ENCODE peak calls at places on chromosomes 12 and 14, in nine cellular contexts. B, M, D, X, Q, C, I, Z and T are unnamed samples.

GRCh38 chr12:8687846-8688601 is 9.8 kb upstream of the RIMKLB start:
- DNase-seq in D (peak), Q (peak), X (no peak), I (peak), M (no peak), B (peak), Z (peak), C (no peak), T (peak)

GRCh38 chr14:38127356-38127755 is 80.3 kb upstream of the SSTR1 start:
- DNase-seq in Z (no peak), X (no peak), B (no peak), C (no peak), Q (no peak), M (no peak), I (no peak), D (no peak), T (no peak)

GRCh38 chr12:27333311-27334009 is 824 bp downstream of the BMAL2 start:
- DNase-seq in Q (no peak), C (peak), Z (peak), B (peak), D (peak), I (peak), M (peak), X (peak), T (peak)

GRCh38 chr14:94569381-94570001 is 8.2 kb downstream of the SERPINA4 start:
- DNase-seq in M (no peak), Z (no peak), B (no peak), I (no peak), C (no peak), D (no peak), Q (no peak), X (no peak), T (no peak)

GRCh38 chr14:99230271-99231141 is 41.5 kb downstream of the BCL11B start:
- DNase-seq in C (peak), B (peak), I (peak), D (no peak), M (no peak), Z (no peak), X (peak), Q (no peak), T (no peak)

GRCh38 chr14:89848165-89848564 is 106.4 kb downstream of the EFCAB11 start:
- DNase-seq in C (no peak), Z (no peak), X (no peak), M (no peak), Q (no peak), B (no peak), I (peak), D (peak), T (peak)

GRCh38 chr12:41795066-41795465 is 349.6 kb downstream of the GXYLT1 start:
- DNase-seq in Z (no peak), D (peak), B (no peak), C (no peak), Q (no peak), I (no peak), X (no peak), M (no peak), T (no peak)

GRCh38 chr12:108367436-108367835 is 28.3 kb upstream of the CMKLR1 start:
- DNase-seq in B (peak), I (peak), Q (no peak), M (no peak), D (peak), Z (no peak), C (no peak), X (no peak), T (peak)

GRCh38 chr12:53005215-53005985 is 856 bp upstream of the EIF4B start:
- DNase-seq in Z (no peak), D (peak), I (no peak), B (no peak), M (peak), X (peak), Q (no peak), C (no peak), T (peak)

GRCh38 chr12:52202361-52203078 is 10.7 kb upstream of the KRT80 start:
- DNase-seq in B (no peak), Z (no peak), D (peak), X (no peak), C (no peak), M (no peak), Q (no peak), I (no peak), T (no peak)

GRCh38 chr12:117188961-117189724 is 1.1 kb downstream of the FBXO21 start:
- DNase-seq in C (no peak), X (no peak), I (peak), D (peak), B (peak), M (no peak), Q (no peak), Z (no peak), T (peak)

GRCh38 chr12:2959194-2959507 is at the start of gene TEAD4:
- DNase-seq in Z (peak), B (peak), Q (no peak), C (no peak), I (peak), M (peak), X (no peak), D (peak), T (peak)

GRCh38 chr14:45249847-45250575 is 3.0 kb downstream of the MIS18BP1 start:
- DNase-seq in Z (no peak), D (peak), B (peak), Q (no peak), X (no peak), M (no peak), I (peak), C (no peak), T (peak)

GRCh38 chr12:57016348-57016747 is at the start of gene TAC3:
- DNase-seq in M (peak), C (no peak), Z (no peak), Q (no peak), B (no peak), I (no peak), D (no peak), X (no peak), T (no peak)

GRCh38 chr12:58306266-58306995 is 365.1 kb downstream of the ATP23 start:
- DNase-seq in D (peak), Q (no peak), B (no peak), Z (no peak), I (no peak), M (no peak), X (no peak), C (no peak), T (no peak)

GRCh38 chr12:23528316-23528715 is 421.2 kb downstream of the SOX5 start:
- DNase-seq in C (no peak), M (no peak), I (no peak), Q (no peak), D (no peak), B (no peak), X (no peak), Z (no peak), T (no peak)

GRCh38 chr12:127192391-127192790 is 1074.6 kb upstream of the TMEM132C start:
- DNase-seq in Z (no peak), Q (no peak), C (no peak), M (no peak), D (no peak), I (no peak), B (no peak), X (no peak), T (no peak)

GRCh38 chr12:68958337-68958736 is 25.4 kb upstream of the CPM start:
- DNase-seq in Z (no peak), X (no peak), D (no peak), M (no peak), I (no peak), Q (no peak), B (no peak), C (no peak), T (no peak)

GRCh38 chr12:85923767-85924331 is 49.8 kb downstream of the NTS start:
- DNase-seq in B (peak), D (peak), Z (no peak), C (no peak), X (no peak), M (no peak), I (peak), Q (peak), T (peak)

GRCh38 chr12:43241971-43242370 is 310.0 kb downstream of the ADAMTS20 start:
- DNase-seq in X (no peak), Z (no peak), M (no peak), C (no peak), D (peak), Q (no peak), B (no peak), I (peak), T (peak)

GRCh38 chr14:94172545-94172944 is 1.6 kb upstream of the PPP4R4 start:
- DNase-seq in M (no peak), Q (no peak), I (no peak), X (no peak), B (no peak), Z (no peak), C (no peak), D (no peak), T (no peak)

GRCh38 chr12:124277394-124278222 is 17.3 kb upstream of the RFLNA start:
- DNase-seq in Z (no peak), Q (no peak), C (no peak), D (no peak), M (no peak), X (no peak), B (no peak), I (no peak), T (no peak)

GRCh38 chr12:54390176-54390667 is 5.7 kb upstream of the ZNF385A start:
- DNase-seq in D (no peak), I (no peak), Q (no peak), C (no peak), M (peak), X (no peak), Z (no peak), B (peak), T (no peak)

GRCh38 chr14:93954516-93954830 is 21.9 kb downstream of the ASB2 start:
- DNase-seq in Q (no peak), M (no peak), C (no peak), D (no peak), I (no peak), X (no peak), Z (no peak), B (no peak), T (no peak)

GRCh38 chr12:71786840-71787239 is 32.2 kb downstream of the RAB21 start:
- DNase-seq in D (no peak), Q (no peak), Z (no peak), C (no peak), B (no peak), X (no peak), I (no peak), M (no peak), T (no peak)

GRCh38 chr14:104434214-104435076 is 145.1 kb upstream of the C14orf180 start:
- DNase-seq in Q (no peak), M (no peak), C (no peak), B (no peak), X (no peak), I (no peak), D (no peak), Z (no peak), T (no peak)

GRCh38 chr12:122106891-122107660 is 28.5 kb downstream of the MLXIP start:
- DNase-seq in B (peak), I (peak), X (no peak), C (no peak), Q (peak), D (peak), M (no peak), Z (no peak), T (peak)